ENCODE peak calls at places on chromosomes 16 and 17, in four cellular contexts. One of them, this sample, is unnamed.

GRCh38 chr16:9843424-9844013 is 338.7 kb downstream of the GRIN2A start:
- DNase-seq in H54: no peak
- DNase-seq in head of caudate nucleus: no peak
- DNase-seq in body of pancreas: no peak
- DNase-seq in this sample: no peak

GRCh38 chr17:81794509-81794908 is 9.4 kb upstream of the GCGR start:
- DNase-seq in H54: no peak
- DNase-seq in body of pancreas: no peak
- DNase-seq in head of caudate nucleus: no peak
- DNase-seq in this sample: no peak

GRCh38 chr17:80441133-80441578 is 26.2 kb downstream of the ENDOV start:
- DNase-seq in head of caudate nucleus: no peak
- DNase-seq in body of pancreas: no peak
- DNase-seq in H54: peak; percentile 65
- DNase-seq in this sample: no peak

GRCh38 chr16:77833906-77834599 is 45.7 kb downstream of the VAT1L start:
- DNase-seq in body of pancreas: no peak
- DNase-seq in H54: peak; percentile 67
- DNase-seq in head of caudate nucleus: no peak
- DNase-seq in this sample: no peak

GRCh38 chr17:55487727-55488436 is 23.4 kb downstream of the SMIM36 start:
- DNase-seq in body of pancreas: no peak
- DNase-seq in head of caudate nucleus: no peak
- DNase-seq in H54: no peak
- DNase-seq in this sample: no peak

GRCh38 chr16:4372578-4373355 is 1.1 kb downstream of the VASN start:
- DNase-seq in body of pancreas: peak; percentile 78
- DNase-seq in head of caudate nucleus: peak; percentile 54
- DNase-seq in H54: no peak
- DNase-seq in this sample: peak; percentile 31

GRCh38 chr16:49200223-49200820 is 81.3 kb downstream of the CBLN1 start:
- DNase-seq in H54: no peak
- DNase-seq in head of caudate nucleus: no peak
- DNase-seq in body of pancreas: no peak
- DNase-seq in this sample: no peak

GRCh38 chr17:30590086-30590485 is 112.9 kb downstream of the GOSR1 start:
- DNase-seq in head of caudate nucleus: no peak
- DNase-seq in H54: no peak
- DNase-seq in body of pancreas: no peak
- DNase-seq in this sample: no peak

GRCh38 chr17:59542960-59543635 is 22.3 kb upstream of the DHX40 start:
- DNase-seq in body of pancreas: no peak
- DNase-seq in head of caudate nucleus: no peak
- DNase-seq in H54: no peak
- DNase-seq in this sample: no peak

GRCh38 chr16:63689068-63689467 is 1432.8 kb downstream of the CDH11 start:
- DNase-seq in head of caudate nucleus: no peak
- DNase-seq in body of pancreas: no peak
- DNase-seq in H54: no peak
- DNase-seq in this sample: no peak

GRCh38 chr17:82300707-82301270 is 16.6 kb downstream of the CD7 start:
- DNase-seq in body of pancreas: peak; percentile 72
- DNase-seq in head of caudate nucleus: peak; percentile 56
- DNase-seq in H54: no peak
- DNase-seq in this sample: peak; percentile 38

GRCh38 chr16:65071371-65072311 is 50.2 kb downstream of the CDH11 start:
- DNase-seq in head of caudate nucleus: peak; percentile 82
- DNase-seq in H54: no peak
- DNase-seq in body of pancreas: peak; percentile 12
- DNase-seq in this sample: peak; percentile 90

GRCh38 chr16:87057291-87057881 is 259.8 kb downstream of the C16orf95 start:
- DNase-seq in body of pancreas: no peak
- DNase-seq in head of caudate nucleus: no peak
- DNase-seq in H54: no peak
- DNase-seq in this sample: no peak

GRCh38 chr16:4351880-4352279 is 759 bp upstream of the PAM16 start:
- DNase-seq in body of pancreas: no peak
- DNase-seq in head of caudate nucleus: no peak
- DNase-seq in H54: no peak
- DNase-seq in this sample: no peak

GRCh38 chr16:84199861-84200260 is 8.9 kb downstream of the ADAD2 start:
- DNase-seq in body of pancreas: peak; percentile 61
- DNase-seq in head of caudate nucleus: peak; percentile 59
- DNase-seq in H54: no peak
- DNase-seq in this sample: peak; percentile 31

GRCh38 chr17:29630630-29631193 is 8.0 kb upstream of the CORO6 start:
- DNase-seq in H54: no peak
- DNase-seq in head of caudate nucleus: no peak
- DNase-seq in body of pancreas: no peak
- DNase-seq in this sample: no peak

GRCh38 chr16:48499822-48500440 is 110.0 kb downstream of the N4BP1 start:
- DNase-seq in H54: no peak
- DNase-seq in head of caudate nucleus: no peak
- DNase-seq in body of pancreas: peak; percentile 55
- DNase-seq in this sample: peak; percentile 19

GRCh38 chr17:38868095-38868967 is 1.5 kb upstream of the LASP1 start:
- DNase-seq in body of pancreas: peak; percentile 56
- DNase-seq in H54: no peak
- DNase-seq in head of caudate nucleus: no peak
- DNase-seq in this sample: no peak

GRCh38 chr17:81376946-81377733 is 18.1 kb upstream of the BAHCC1 start:
- DNase-seq in body of pancreas: no peak
- DNase-seq in H54: no peak
- DNase-seq in head of caudate nucleus: no peak
- DNase-seq in this sample: no peak

GRCh38 chr16:81424761-81425160 is 19.8 kb upstream of the CMIP start:
- DNase-seq in head of caudate nucleus: no peak
- DNase-seq in body of pancreas: peak; percentile 27
- DNase-seq in H54: no peak
- DNase-seq in this sample: no peak

GRCh38 chr17:13002761-13003453 is 14.9 kb downstream of the ELAC2 start:
- DNase-seq in head of caudate nucleus: peak; percentile 89
- DNase-seq in H54: peak; percentile 49
- DNase-seq in body of pancreas: peak; percentile 72
- DNase-seq in this sample: peak; percentile 65

GRCh38 chr17:75959839-75960511 is 19.0 kb downstream of the ACOX1 start:
- DNase-seq in body of pancreas: no peak
- DNase-seq in H54: no peak
- DNase-seq in head of caudate nucleus: no peak
- DNase-seq in this sample: no peak

GRCh38 chr17:38330941-38331411 is 12.8 kb downstream of the GPR179 start:
- DNase-seq in body of pancreas: no peak
- DNase-seq in H54: no peak
- DNase-seq in head of caudate nucleus: no peak
- DNase-seq in this sample: no peak

GRCh38 chr17:80498920-80499410 is 22.6 kb upstream of the NPTX1 start:
- DNase-seq in H54: no peak
- DNase-seq in head of caudate nucleus: no peak
- DNase-seq in body of pancreas: no peak
- DNase-seq in this sample: no peak

GRCh38 chr16:88454315-88455057 is 1.4 kb downstream of the ZFPM1 start:
- DNase-seq in head of caudate nucleus: no peak
- DNase-seq in body of pancreas: peak; percentile 50
- DNase-seq in H54: no peak
- DNase-seq in this sample: no peak

GRCh38 chr17:75688209-75688771 is 21.2 kb downstream of the SAP30BP start:
- DNase-seq in head of caudate nucleus: no peak
- DNase-seq in H54: no peak
- DNase-seq in body of pancreas: peak; percentile 23
- DNase-seq in this sample: peak; percentile 43